ENCODE peak calls at places on chromosomes 6 and 20, in five cellular contexts. Q is PC-9; D is cortex of kidney; B is NCI-H82; N is activated CD4-positive, alpha-beta T cell treated with anti-CD3 and anti-CD28 coated beads, Interleukin-2, amount 50 U/mL, for 1 hour. Y is an unnamed sample.

GRCh38 chr6:40349092-40349491 is 238.1 kb downstream of the LRFN2 start:
- DNase-seq in Q (no peak), B (peak; percentile 77), D (no peak), N (no peak), Y (no peak)

GRCh38 chr6:14610141-14610540 is 492.6 kb downstream of the CD83 start:
- DNase-seq in D (no peak), N (no peak), B (no peak), Q (no peak), Y (no peak)

GRCh38 chr6:135505648-135506047 is 8.1 kb upstream of the AHI1 start:
- DNase-seq in D (no peak), N (no peak), B (no peak), Q (no peak), Y (no peak)

GRCh38 chr6:129872591-129872990 is 11.5 kb upstream of the TMEM244 start:
- DNase-seq in Q (no peak), N (no peak), B (no peak), D (no peak), Y (no peak)

GRCh38 chr6:134741193-134741521 is 208.7 kb downstream of the ALDH8A1 start:
- DNase-seq in Q (no peak), D (no peak), N (no peak), B (no peak), Y (no peak)

GRCh38 chr6:73180718-73181619 is 44.3 kb downstream of the KHDC1L start:
- DNase-seq in Q (peak; percentile 20), D (no peak), N (no peak), B (peak; percentile 79), Y (no peak)

GRCh38 chr6:155399062-155399746 is 56.4 kb downstream of the NOX3 start:
- DNase-seq in N (no peak), D (no peak), B (no peak), Q (no peak), Y (no peak)

GRCh38 chr6:105137388-105137787 is 42.4 kb downstream of the POPDC3 start:
- DNase-seq in N (no peak), Q (no peak), D (no peak), B (no peak), Y (no peak)

GRCh38 chr6:74256387-74257180 is 560.6 kb downstream of the CD109 start:
- DNase-seq in D (no peak), N (no peak), B (no peak), Q (no peak), Y (no peak)

GRCh38 chr6:72966628-72967280 is 258.5 kb downstream of the KHDC1L start:
- DNase-seq in B (no peak), D (no peak), N (no peak), Q (no peak), Y (no peak)

GRCh38 chr6:96301781-96302180 is 219.8 kb upstream of the UFL1 start:
- DNase-seq in B (no peak), Q (no peak), N (no peak), D (no peak), Y (no peak)

GRCh38 chr20:4082406-4083102 is 67.2 kb upstream of the RNF24 start:
- DNase-seq in Q (peak; percentile 37), D (no peak), B (peak; percentile 31), N (peak; percentile 38), Y (peak; percentile 47)

GRCh38 chr20:57464642-57465211 is 60.2 kb downstream of the CTCFL start:
- DNase-seq in Q (no peak), D (no peak), B (peak; percentile 46), N (no peak), Y (no peak)

GRCh38 chr6:141077355-141078333 is 1055.1 kb upstream of the GJE1 start:
- DNase-seq in Q (peak; percentile 7), D (no peak), N (no peak), B (peak; percentile 73), Y (no peak)

GRCh38 chr6:72649032-72649984 is 27.4 kb downstream of the KCNQ5 start:
- DNase-seq in N (no peak), B (no peak), D (no peak), Q (peak; percentile 3), Y (no peak)

GRCh38 chr20:52847739-52848359 is 124.3 kb upstream of the TSHZ2 start:
- DNase-seq in B (no peak), D (no peak), N (no peak), Q (no peak), Y (no peak)

GRCh38 chr20:50034567-50035170 is 51.9 kb downstream of the SNAI1 start:
- DNase-seq in B (no peak), N (no peak), Q (peak; percentile 65), D (no peak), Y (no peak)

GRCh38 chr6:10310826-10311225 is 104.0 kb downstream of the TFAP2A start:
- DNase-seq in N (no peak), Q (no peak), B (no peak), D (no peak), Y (no peak)

GRCh38 chr20:34634392-34634791 is 42.5 kb downstream of the PIGU start:
- DNase-seq in Q (no peak), D (no peak), N (no peak), B (no peak), Y (no peak)

GRCh38 chr6:113434641-113435040 is 422.5 kb upstream of the MARCKS start:
- DNase-seq in Q (no peak), D (no peak), B (no peak), N (no peak), Y (no peak)

GRCh38 chr6:46848684-46849360 is 55.6 kb downstream of the MEP1A start:
- DNase-seq in N (peak; percentile 43), B (peak; percentile 88), Q (peak; percentile 85), D (no peak), Y (no peak)

GRCh38 chr20:22795897-22796296 is 211.5 kb upstream of the FOXA2 start:
- DNase-seq in B (no peak), D (no peak), N (no peak), Q (peak; percentile 74), Y (no peak)

GRCh38 chr6:90227693-90228092 is 69.0 kb downstream of the BACH2 start:
- DNase-seq in D (no peak), N (no peak), Q (no peak), B (no peak), Y (no peak)

GRCh38 chr20:38305541-38305940 is 1.6 kb downstream of the BPI start:
- DNase-seq in D (no peak), Q (no peak), N (no peak), B (no peak), Y (no peak)

GRCh38 chr6:41785689-41786450 is 1.6 kb upstream of the TOMM6 start:
- DNase-seq in D (no peak), Q (no peak), N (no peak), B (peak; percentile 69), Y (no peak)

GRCh38 chr20:39280875-39281274 is 318.7 kb downstream of the DHX35 start:
- DNase-seq in Q (no peak), D (no peak), B (no peak), N (no peak), Y (no peak)

GRCh38 chr20:43456809-43457639 is 672 bp upstream of the SRSF6 start:
- DNase-seq in B (peak; percentile 97), D (no peak), Q (peak; percentile 86), N (peak; percentile 81), Y (peak; percentile 84)